ENCODE peak calls at places on chromosomes 6 and 20, in ten cellular contexts. G, L, S, Z, J, A, K, R, T and I are unnamed samples.

GRCh38 chr6:37343248-37343647 is 10.5 kb upstream of the RNF8 start:
- DNase-seq in S (no peak), A (no peak), Z (no peak), L (no peak), J (no peak), T (no peak), R (no peak), K (no peak), G (no peak), I (no peak)

GRCh38 chr6:72746276-72746675 is 124.4 kb downstream of the KCNQ5 start:
- DNase-seq in Z (no peak), G (no peak), A (no peak), T (no peak), S (peak; percentile 7), R (no peak), L (peak; percentile 50), J (no peak), K (no peak), I (no peak)

GRCh38 chr6:31900917-31901414 is 920 bp downstream of the ZBTB12 start:
- DNase-seq in A (no peak), K (no peak), Z (peak; percentile 16), G (no peak), J (no peak), L (no peak), S (no peak), T (no peak), R (no peak), I (no peak)

GRCh38 chr20:32155017-32155965 is 45.8 kb downstream of the TM9SF4 start:
- DNase-seq in Z (peak; percentile 85), R (peak; percentile 58), T (peak; percentile 38), G (peak; percentile 8), A (peak; percentile 93), L (peak; percentile 90), K (peak; percentile 82), S (peak; percentile 7), J (peak; percentile 59), I (peak; percentile 44)

GRCh38 chr6:158766621-158767435 is 52.3 kb downstream of the EZR start:
- DNase-seq in Z (peak; percentile 28), R (no peak), A (no peak), S (no peak), G (no peak), T (no peak), L (no peak), K (no peak), J (no peak), I (no peak)

GRCh38 chr20:53961527-53961926 is 108.9 kb downstream of the BCAS1 start:
- DNase-seq in J (no peak), Z (no peak), T (no peak), A (no peak), S (no peak), G (no peak), R (no peak), L (no peak), K (no peak), I (no peak)

GRCh38 chr6:129136751-129137150 is 253.8 kb downstream of the LAMA2 start:
- DNase-seq in G (no peak), Z (no peak), A (no peak), S (no peak), L (no peak), K (no peak), T (no peak), R (no peak), J (no peak), I (no peak)

GRCh38 chr20:7348253-7348652 is 580.8 kb downstream of the BMP2 start:
- DNase-seq in G (no peak), S (no peak), R (no peak), L (no peak), Z (no peak), J (no peak), T (no peak), A (no peak), K (no peak), I (no peak)

GRCh38 chr20:62047666-62048345 is 17.9 kb downstream of the TAF4 start:
- DNase-seq in T (no peak), L (no peak), R (no peak), Z (no peak), S (no peak), A (no peak), G (no peak), K (no peak), J (no peak), I (no peak)

GRCh38 chr20:53561505-53561904 is 32.1 kb downstream of the ZNF217 start:
- DNase-seq in L (no peak), T (no peak), R (no peak), G (no peak), A (no peak), Z (no peak), J (no peak), S (no peak), K (no peak), I (no peak)

GRCh38 chr20:10179574-10180298 is 38.9 kb upstream of the SNAP25 start:
- DNase-seq in S (no peak), A (no peak), Z (no peak), G (no peak), T (no peak), L (peak; percentile 22), J (no peak), R (no peak), K (no peak), I (no peak)

GRCh38 chr6:130503146-130503545 is 137.3 kb downstream of the TMEM200A start:
- DNase-seq in S (no peak), T (no peak), Z (no peak), A (peak; percentile 52), L (peak; percentile 83), G (no peak), R (no peak), K (no peak), J (no peak), I (no peak)

GRCh38 chr20:50246367-50247195 is 56.0 kb downstream of the CEBPB start:
- DNase-seq in G (no peak), R (no peak), K (no peak), S (no peak), Z (no peak), L (no peak), A (no peak), T (no peak), J (no peak), I (no peak)

GRCh38 chr6:34592208-34592952 is 36.3 kb upstream of the SPDEF start:
- DNase-seq in Z (no peak), T (peak; percentile 27), R (no peak), A (no peak), G (no peak), L (no peak), S (no peak), J (no peak), K (no peak), I (no peak)

GRCh38 chr6:105748737-105749161 is 337.4 kb upstream of the PRDM1 start:
- DNase-seq in A (peak; percentile 6), S (no peak), G (no peak), Z (peak; percentile 15), T (no peak), K (no peak), J (no peak), R (no peak), L (peak; percentile 81), I (no peak)

GRCh38 chr6:99353126-99353525 is 3.7 kb upstream of the FAXC start:
- DNase-seq in T (no peak), K (no peak), J (no peak), G (no peak), R (no peak), L (no peak), Z (no peak), A (no peak), S (no peak), I (no peak)

GRCh38 chr6:101117397-101118185 is 236.5 kb upstream of the ASCC3 start:
- DNase-seq in G (no peak), A (no peak), J (no peak), K (no peak), T (no peak), S (no peak), Z (no peak), R (no peak), L (no peak), I (no peak)

GRCh38 chr6:17705428-17705777 is 1.3 kb downstream of the NUP153 start:
- DNase-seq in S (no peak), G (no peak), T (no peak), K (peak; percentile 0), A (peak; percentile 83), J (no peak), R (peak; percentile 39), L (peak; percentile 78), Z (no peak), I (peak; percentile 51)

GRCh38 chr6:14110001-14110818 is 7.4 kb upstream of the CD83 start:
- DNase-seq in L (no peak), J (no peak), S (no peak), Z (no peak), K (no peak), G (no peak), A (no peak), R (no peak), T (no peak), I (no peak)

GRCh38 chr20:23350855-23351838 is 556 bp downstream of the NXT1 start:
- DNase-seq in L (peak; percentile 28), A (peak; percentile 36), T (peak; percentile 43), S (no peak), J (no peak), K (peak; percentile 28), G (peak; percentile 44), R (peak; percentile 55), Z (peak; percentile 32), I (peak; percentile 31)

GRCh38 chr20:47352332-47353223 is 3.9 kb downstream of the ZMYND8 start:
- DNase-seq in T (no peak), K (peak; percentile 43), J (no peak), S (no peak), L (no peak), Z (peak; percentile 81), A (peak; percentile 67), R (no peak), G (no peak), I (no peak)

GRCh38 chr20:64044484-64045247 is 4.8 kb downstream of the SOX18 start:
- DNase-seq in T (no peak), J (no peak), G (no peak), S (no peak), R (no peak), A (peak; percentile 73), Z (no peak), K (no peak), L (peak; percentile 41), I (no peak)

GRCh38 chr6:42095776-42096541 is 45.6 kb downstream of the TAF8 start:
- DNase-seq in J (no peak), L (no peak), R (no peak), Z (no peak), T (no peak), A (no peak), K (no peak), G (no peak), S (no peak), I (no peak)

GRCh38 chr6:161302949-161303348 is 29.1 kb upstream of the AGPAT4 start:
- DNase-seq in R (no peak), L (no peak), A (no peak), Z (no peak), J (no peak), G (no peak), S (no peak), T (no peak), K (no peak), I (no peak)

GRCh38 chr20:22901164-22901563 is 133.9 kb upstream of the SSTR4 start:
- DNase-seq in G (no peak), A (no peak), K (no peak), T (no peak), L (no peak), J (no peak), Z (no peak), R (no peak), S (no peak), I (no peak)

GRCh38 chr6:2158596-2159271 is 86.7 kb downstream of the GMDS start:
- DNase-seq in J (no peak), A (peak; percentile 28), R (peak; percentile 17), T (no peak), G (no peak), L (peak; percentile 53), Z (no peak), K (no peak), S (no peak), I (no peak)